ENCODE peak calls at places on chromosomes 11 and 22, in eight cellular contexts. A is T-helper 9 cell; S is HFFc6; I is stimulated activated CD4-positive, alpha-beta T cell treated with anti-CD3 and anti-CD28 coated beads, Interleukin-2, amount 100 ng/mL, for 48 hours; T is naive B cell; O is effector CD4-positive, alpha-beta T cell; X is AG09309; N is GM04504. L is an unnamed sample.

GRCh38 chr11:278001-278951 is at the start of gene NLRP6:
- DNase-seq in S (no peak), I (no peak), T (no peak), O (no peak), N (no peak), A (no peak), X (no peak), L (no peak)

GRCh38 chr11:110710520-110711381 is 1.5 kb downstream of the ARHGAP20 start:
- DNase-seq in S (no peak), X (no peak), A (no peak), N (no peak), O (no peak), T (peak; percentile 5), I (no peak), L (no peak)

GRCh38 chr22:21734540-21735197 is 925 bp downstream of the YPEL1 start:
- DNase-seq in N (no peak), T (peak; percentile 31), I (no peak), S (no peak), X (no peak), O (no peak), A (no peak), L (peak; percentile 12)

GRCh38 chr11:36417154-36417553 is 92.9 kb downstream of the TRAF6 start:
- DNase-seq in N (no peak), I (no peak), T (no peak), O (no peak), X (no peak), S (no peak), A (no peak), L (no peak)

GRCh38 chr11:67413266-67413797 is 2.1 kb upstream of the CARNS1 start:
- DNase-seq in A (no peak), T (no peak), I (no peak), O (no peak), X (no peak), N (no peak), S (no peak), L (no peak)

GRCh38 chr11:125100136-125100535 is 11.3 kb downstream of the TMEM218 start:
- DNase-seq in X (no peak), I (no peak), O (no peak), S (no peak), N (no peak), A (no peak), T (no peak), L (no peak)

GRCh38 chr22:49156662-49157285 is 670.9 kb downstream of the BRD1 start:
- DNase-seq in X (no peak), S (no peak), O (no peak), I (no peak), N (no peak), T (no peak), A (no peak), L (no peak)

GRCh38 chr11:111765984-111766833 is at the start of gene PPP2R1B:
- DNase-seq in T (peak; percentile 72), N (no peak), O (peak; percentile 71), A (peak; percentile 69), I (peak; percentile 72), S (peak; percentile 49), X (no peak), L (peak; percentile 76)

GRCh38 chr11:111976614-111977140 is 39.5 kb downstream of the DIXDC1 start:
- DNase-seq in S (no peak), O (no peak), A (no peak), I (no peak), N (no peak), X (no peak), T (no peak), L (no peak)

GRCh38 chr11:117946196-117946841 is 17.1 kb upstream of the TMPRSS13 start:
- DNase-seq in I (no peak), S (no peak), A (no peak), T (no peak), O (no peak), X (no peak), N (no peak), L (no peak)

GRCh38 chr11:69642549-69642912 is 1.6 kb downstream of the CCND1 start:
- DNase-seq in S (no peak), O (peak; percentile 17), T (peak; percentile 53), X (no peak), A (no peak), I (no peak), N (no peak), L (peak; percentile 53)

GRCh38 chr11:3824714-3825472 is 15.9 kb downstream of the RHOG start:
- DNase-seq in S (no peak), N (no peak), T (peak; percentile 68), I (peak; percentile 83), A (peak; percentile 76), O (peak; percentile 80), X (no peak), L (peak; percentile 78)

GRCh38 chr11:33804471-33804870 is 30.2 kb upstream of the FBXO3 start:
- DNase-seq in X (no peak), S (no peak), T (no peak), I (no peak), A (no peak), N (no peak), O (no peak), L (no peak)

GRCh38 chr11:105124756-105125155 is 14.8 kb downstream of the CARD18 start:
- DNase-seq in I (no peak), N (no peak), T (no peak), X (no peak), S (no peak), A (no peak), O (no peak), L (no peak)

L was measured in activated naive CD8-positive, alpha-beta T cell treated with anti-CD3 and anti-CD28 coated beads for 36 hours.